ENCODE peak calls at places on chromosomes 4 and X, in five cellular contexts. One of them, this sample, is unnamed.

GRCh38 chr4:78901882-78902281 is 37.4 kb downstream of the PAQR3 start:
- DNase-seq in astrocyte of the cerebellum: no peak
- DNase-seq in DND-41: no peak
- DNase-seq in Calu3: no peak
- DNase-seq in ovary: no peak
- DNase-seq in this sample: no peak

GRCh38 chr4:6379787-6380745 is 92.3 kb downstream of the PPP2R2C start:
- DNase-seq in astrocyte of the cerebellum: no peak
- DNase-seq in DND-41: no peak
- DNase-seq in Calu3: no peak
- DNase-seq in ovary: no peak
- DNase-seq in this sample: no peak

GRCh38 chrX:130174051-130174704 is 2.4 kb downstream of the RAB33A start:
- DNase-seq in astrocyte of the cerebellum: no peak
- DNase-seq in DND-41: no peak
- DNase-seq in Calu3: no peak
- DNase-seq in ovary: peak; percentile 29
- DNase-seq in this sample: no peak

GRCh38 chr4:13849778-13850177 is 222.3 kb upstream of the BOD1L1 start:
- DNase-seq in astrocyte of the cerebellum: no peak
- DNase-seq in DND-41: no peak
- DNase-seq in Calu3: no peak
- DNase-seq in ovary: no peak
- DNase-seq in this sample: no peak

GRCh38 chrX:19904778-19905367 is 17.5 kb upstream of the SH3KBP1 start:
- DNase-seq in astrocyte of the cerebellum: peak; percentile 16
- DNase-seq in DND-41: peak; percentile 30
- DNase-seq in Calu3: peak; percentile 45
- DNase-seq in ovary: no peak
- DNase-seq in this sample: no peak

GRCh38 chr4:151038452-151039157 is 23.5 kb upstream of the LRBA start:
- DNase-seq in astrocyte of the cerebellum: no peak
- DNase-seq in DND-41: no peak
- DNase-seq in Calu3: no peak
- DNase-seq in ovary: no peak
- DNase-seq in this sample: no peak

GRCh38 chrX:136620780-136621179 is 27.2 kb upstream of the CD40LG start:
- DNase-seq in astrocyte of the cerebellum: no peak
- DNase-seq in DND-41: no peak
- DNase-seq in Calu3: no peak
- DNase-seq in ovary: no peak
- DNase-seq in this sample: no peak

GRCh38 chr4:112511294-112512118 is 4.5 kb downstream of the NEUROG2 start:
- DNase-seq in astrocyte of the cerebellum: no peak
- DNase-seq in DND-41: no peak
- DNase-seq in Calu3: no peak
- DNase-seq in ovary: no peak
- DNase-seq in this sample: no peak

GRCh38 chrX:125003746-125004446 is 315.8 kb upstream of the TEX13C start:
- DNase-seq in astrocyte of the cerebellum: no peak
- DNase-seq in DND-41: no peak
- DNase-seq in Calu3: no peak
- DNase-seq in ovary: no peak
- DNase-seq in this sample: no peak

GRCh38 chr4:41142946-41143720 is 71.2 kb downstream of the APBB2 start:
- DNase-seq in astrocyte of the cerebellum: peak; percentile 98
- DNase-seq in DND-41: no peak
- DNase-seq in Calu3: no peak
- DNase-seq in ovary: peak; percentile 52
- DNase-seq in this sample: no peak

GRCh38 chr4:3615386-3616286 is 83.4 kb upstream of the LRPAP1 start:
- DNase-seq in astrocyte of the cerebellum: no peak
- DNase-seq in DND-41: no peak
- DNase-seq in Calu3: no peak
- DNase-seq in ovary: no peak
- DNase-seq in this sample: no peak

GRCh38 chr4:125244848-125245450 is 69.8 kb upstream of the FAT4 start:
- DNase-seq in astrocyte of the cerebellum: peak; percentile 23
- DNase-seq in DND-41: no peak
- DNase-seq in Calu3: no peak
- DNase-seq in ovary: no peak
- DNase-seq in this sample: no peak

GRCh38 chrX:80011522-80011921 is 3.0 kb upstream of the TBX22 start:
- DNase-seq in astrocyte of the cerebellum: no peak
- DNase-seq in DND-41: no peak
- DNase-seq in Calu3: no peak
- DNase-seq in ovary: no peak
- DNase-seq in this sample: no peak

GRCh38 chr4:15348695-15349094 is 79.1 kb upstream of the C1QTNF7 start:
- DNase-seq in astrocyte of the cerebellum: no peak
- DNase-seq in DND-41: no peak
- DNase-seq in Calu3: no peak
- DNase-seq in ovary: no peak
- DNase-seq in this sample: no peak

GRCh38 chr4:33357121-33357520 is 2637.0 kb downstream of the PCDH7 start:
- DNase-seq in astrocyte of the cerebellum: no peak
- DNase-seq in DND-41: no peak
- DNase-seq in Calu3: no peak
- DNase-seq in ovary: no peak
- DNase-seq in this sample: no peak

GRCh38 chrX:6184900-6185515 is 43.7 kb downstream of the NLGN4X start:
- DNase-seq in astrocyte of the cerebellum: peak; percentile 84
- DNase-seq in DND-41: no peak
- DNase-seq in Calu3: no peak
- DNase-seq in ovary: no peak
- DNase-seq in this sample: no peak

GRCh38 chr4:2818351-2818939 is 25.2 kb upstream of the ADD1 start:
- DNase-seq in astrocyte of the cerebellum: no peak
- DNase-seq in DND-41: no peak
- DNase-seq in Calu3: peak; percentile 20
- DNase-seq in ovary: no peak
- DNase-seq in this sample: no peak

GRCh38 chrX:9466115-9466495 is 1.2 kb downstream of the TBL1X start:
- DNase-seq in astrocyte of the cerebellum: peak; percentile 2
- DNase-seq in DND-41: no peak
- DNase-seq in Calu3: peak; percentile 29
- DNase-seq in ovary: peak; percentile 51
- DNase-seq in this sample: peak; percentile 29

GRCh38 chr4:151434183-151434860 is 25.3 kb downstream of the FHIP1A start:
- DNase-seq in astrocyte of the cerebellum: peak; percentile 38
- DNase-seq in DND-41: no peak
- DNase-seq in Calu3: no peak
- DNase-seq in ovary: no peak
- DNase-seq in this sample: no peak

GRCh38 chr4:780730-781492 is 45.0 kb downstream of the CPLX1 start:
- DNase-seq in astrocyte of the cerebellum: no peak
- DNase-seq in DND-41: peak; percentile 24
- DNase-seq in Calu3: no peak
- DNase-seq in ovary: peak; percentile 54
- DNase-seq in this sample: no peak

GRCh38 chr4:52869196-52869595 is 7.1 kb downstream of the RASL11B start:
- DNase-seq in astrocyte of the cerebellum: no peak
- DNase-seq in DND-41: no peak
- DNase-seq in Calu3: no peak
- DNase-seq in ovary: peak; percentile 79
- DNase-seq in this sample: no peak

GRCh38 chrX:109959356-109959871 is 43.5 kb upstream of the TMEM164 start:
- DNase-seq in astrocyte of the cerebellum: no peak
- DNase-seq in DND-41: no peak
- DNase-seq in Calu3: no peak
- DNase-seq in ovary: no peak
- DNase-seq in this sample: no peak

GRCh38 chr4:13176603-13177190 is 307.4 kb downstream of the RAB28 start:
- DNase-seq in astrocyte of the cerebellum: no peak
- DNase-seq in DND-41: no peak
- DNase-seq in Calu3: no peak
- DNase-seq in ovary: no peak
- DNase-seq in this sample: no peak

GRCh38 chrX:2924151-2924550 is 5.0 kb downstream of the ARSD start:
- DNase-seq in astrocyte of the cerebellum: no peak
- DNase-seq in DND-41: no peak
- DNase-seq in Calu3: no peak
- DNase-seq in ovary: no peak
- DNase-seq in this sample: no peak

GRCh38 chr4:182257503-182257902 is 14.3 kb downstream of the TENM3 start:
- DNase-seq in astrocyte of the cerebellum: no peak
- DNase-seq in DND-41: no peak
- DNase-seq in Calu3: no peak
- DNase-seq in ovary: no peak
- DNase-seq in this sample: no peak

GRCh38 chr4:152102184-152103000 is 341.6 kb upstream of the GATB start:
- DNase-seq in astrocyte of the cerebellum: peak; percentile 26
- DNase-seq in DND-41: no peak
- DNase-seq in Calu3: no peak
- DNase-seq in ovary: no peak
- DNase-seq in this sample: no peak

GRCh38 chr4:48902266-48902665 is 4.3 kb downstream of the OCIAD2 start:
- DNase-seq in astrocyte of the cerebellum: no peak
- DNase-seq in DND-41: no peak
- DNase-seq in Calu3: no peak
- DNase-seq in ovary: no peak
- DNase-seq in this sample: no peak

GRCh38 chr4:10107111-10108091 is 9.2 kb downstream of the WDR1 start:
- DNase-seq in astrocyte of the cerebellum: no peak
- DNase-seq in DND-41: no peak
- DNase-seq in Calu3: no peak
- DNase-seq in ovary: no peak
- DNase-seq in this sample: no peak

GRCh38 chr4:185282968-185283367 is 73.6 kb downstream of the SNX25 start:
- DNase-seq in astrocyte of the cerebellum: no peak
- DNase-seq in DND-41: no peak
- DNase-seq in Calu3: no peak
- DNase-seq in ovary: no peak
- DNase-seq in this sample: no peak

GRCh38 chrX:1507511-1508463 is 29.2 kb downstream of the P2RY8 start:
- DNase-seq in astrocyte of the cerebellum: no peak
- DNase-seq in DND-41: peak; percentile 48
- DNase-seq in Calu3: no peak
- DNase-seq in ovary: no peak
- DNase-seq in this sample: peak; percentile 76

GRCh38 chr4:47195706-47196105 is 164.3 kb downstream of the GABRB1 start:
- DNase-seq in astrocyte of the cerebellum: no peak
- DNase-seq in DND-41: no peak
- DNase-seq in Calu3: no peak
- DNase-seq in ovary: no peak
- DNase-seq in this sample: no peak

GRCh38 chrX:69153060-69153730 is 12.1 kb downstream of the PJA1 start:
- DNase-seq in astrocyte of the cerebellum: no peak
- DNase-seq in DND-41: no peak
- DNase-seq in Calu3: peak; percentile 74
- DNase-seq in ovary: no peak
- DNase-seq in this sample: no peak

GRCh38 chr4:5292091-5292490 is 240.8 kb downstream of the STK32B start:
- DNase-seq in astrocyte of the cerebellum: no peak
- DNase-seq in DND-41: no peak
- DNase-seq in Calu3: no peak
- DNase-seq in ovary: no peak
- DNase-seq in this sample: no peak

GRCh38 chr4:55186123-55186522 is 60.7 kb upstream of the KDR start:
- DNase-seq in astrocyte of the cerebellum: no peak
- DNase-seq in DND-41: no peak
- DNase-seq in Calu3: no peak
- DNase-seq in ovary: no peak
- DNase-seq in this sample: no peak

GRCh38 chr4:183987987-183988392 is 82.9 kb downstream of the STOX2 start:
- DNase-seq in astrocyte of the cerebellum: peak; percentile 59
- DNase-seq in DND-41: no peak
- DNase-seq in Calu3: peak; percentile 63
- DNase-seq in ovary: peak; percentile 58
- DNase-seq in this sample: no peak

GRCh38 chr4:112509243-112510190 is 6.5 kb downstream of the NEUROG2 start:
- DNase-seq in astrocyte of the cerebellum: no peak
- DNase-seq in DND-41: no peak
- DNase-seq in Calu3: peak; percentile 39
- DNase-seq in ovary: no peak
- DNase-seq in this sample: no peak

GRCh38 chr4:56099378-56099786 is 150.6 kb downstream of the CEP135 start:
- DNase-seq in astrocyte of the cerebellum: peak; percentile 89
- DNase-seq in DND-41: no peak
- DNase-seq in Calu3: no peak
- DNase-seq in ovary: no peak
- DNase-seq in this sample: no peak

GRCh38 chr4:7457201-7458065 is 22.7 kb upstream of the PSAPL1 start:
- DNase-seq in astrocyte of the cerebellum: no peak
- DNase-seq in DND-41: no peak
- DNase-seq in Calu3: no peak
- DNase-seq in ovary: no peak
- DNase-seq in this sample: no peak

GRCh38 chr4:182413550-182413949 is 170.3 kb downstream of the TENM3 start:
- DNase-seq in astrocyte of the cerebellum: no peak
- DNase-seq in DND-41: no peak
- DNase-seq in Calu3: no peak
- DNase-seq in ovary: no peak
- DNase-seq in this sample: no peak

GRCh38 chr4:148874331-148874730 is 432.1 kb upstream of the NR3C2 start:
- DNase-seq in astrocyte of the cerebellum: no peak
- DNase-seq in DND-41: no peak
- DNase-seq in Calu3: no peak
- DNase-seq in ovary: no peak
- DNase-seq in this sample: no peak
- TF ChIP-seq CTCF in astrocyte of the cerebellum: no peak
- TF ChIP-seq CTCF in DND-41: no peak
- TF ChIP-seq CTCF in Calu3: no peak
- TF ChIP-seq CTCF in ovary: no peak
- TF ChIP-seq CTCF in this sample: no peak

GRCh38 chr4:105453550-105454201 is 20.2 kb downstream of the PPA2 start:
- DNase-seq in astrocyte of the cerebellum: no peak
- DNase-seq in DND-41: no peak
- DNase-seq in Calu3: no peak
- DNase-seq in ovary: no peak
- DNase-seq in this sample: no peak
- TF ChIP-seq CTCF in astrocyte of the cerebellum: peak; percentile 15
- TF ChIP-seq CTCF in DND-41: no peak
- TF ChIP-seq CTCF in Calu3: no peak
- TF ChIP-seq CTCF in ovary: no peak
- TF ChIP-seq CTCF in this sample: peak; percentile 33

GRCh38 chrX:55342533-55343501 is 78.1 kb upstream of the PAGE3 start:
- DNase-seq in astrocyte of the cerebellum: no peak
- DNase-seq in DND-41: peak; percentile 56
- DNase-seq in Calu3: peak; percentile 2
- DNase-seq in ovary: no peak
- DNase-seq in this sample: no peak
- TF ChIP-seq CTCF in astrocyte of the cerebellum: no peak
- TF ChIP-seq CTCF in DND-41: peak; percentile 62
- TF ChIP-seq CTCF in Calu3: no peak
- TF ChIP-seq CTCF in ovary: no peak
- TF ChIP-seq CTCF in this sample: peak; percentile 69

GRCh38 chr4:77619408-77619807 is 13.8 kb downstream of the CXCL13 start:
- DNase-seq in astrocyte of the cerebellum: no peak
- DNase-seq in DND-41: no peak
- DNase-seq in Calu3: peak; percentile 56
- DNase-seq in ovary: no peak
- DNase-seq in this sample: no peak
- TF ChIP-seq CTCF in astrocyte of the cerebellum: no peak
- TF ChIP-seq CTCF in DND-41: no peak
- TF ChIP-seq CTCF in Calu3: no peak
- TF ChIP-seq CTCF in ovary: no peak
- TF ChIP-seq CTCF in this sample: no peak